ENCODE peak calls at places on chromosome 22, in eight cellular contexts. E, C, M, J, O, Z, X and I are unnamed samples.

GRCh38 chr22:19704355-19705015 is 9.8 kb upstream of the SEPTIN5 start:
- DNase-seq in J (no peak), M (no peak), C (no peak), X (no peak), O (no peak), E (no peak), Z (peak), I (no peak)

GRCh38 chr22:50090141-50090714 is 422 bp downstream of the MOV10L1 start:
- DNase-seq in O (no peak), E (no peak), C (no peak), Z (no peak), M (no peak), J (no peak), X (no peak), I (no peak)

GRCh38 chr22:44448271-44448780 is 49.7 kb downstream of the RTL6 start:
- DNase-seq in E (no peak), C (no peak), O (peak), X (peak), Z (peak), J (peak), M (no peak), I (no peak)

GRCh38 chr22:39556970-39557811 is 13.4 kb upstream of the CACNA1I start:
- DNase-seq in O (no peak), J (no peak), E (peak), Z (peak), M (no peak), X (no peak), C (no peak), I (no peak)

GRCh38 chr22:28923826-28924732 is 40.7 kb downstream of the ZNRF3 start:
- DNase-seq in X (no peak), Z (peak), E (no peak), J (peak), O (peak), M (no peak), C (no peak), I (no peak)

GRCh38 chr22:49692499-49693225 is 135.0 kb downstream of the BRD1 start:
- DNase-seq in M (no peak), E (no peak), C (no peak), J (no peak), O (no peak), Z (no peak), X (no peak), I (no peak)

GRCh38 chr22:46372686-46373085 is 37.2 kb downstream of the TRMU start:
- DNase-seq in E (no peak), C (no peak), J (no peak), X (no peak), Z (no peak), O (no peak), M (no peak), I (no peak)

GRCh38 chr22:24503137-24503850 is 8.2 kb downstream of the UPB1 start:
- DNase-seq in X (peak), Z (no peak), M (peak), C (peak), J (no peak), E (peak), O (peak), I (peak)

GRCh38 chr22:38314992-38315800 is 2.0 kb downstream of the CSNK1E start:
- DNase-seq in Z (no peak), E (peak), X (no peak), C (no peak), M (no peak), J (no peak), O (no peak), I (no peak)

GRCh38 chr22:25553131-25553530 is 11.3 kb upstream of the GRK3 start:
- DNase-seq in C (no peak), M (no peak), Z (no peak), J (no peak), X (no peak), O (no peak), E (no peak), I (no peak)

GRCh38 chr22:45009881-45010531 is at the start of gene PHF21B:
- DNase-seq in X (no peak), J (no peak), E (peak), C (no peak), Z (peak), M (no peak), O (no peak), I (no peak)

GRCh38 chr22:35399114-35399677 is 744 bp upstream of the MCM5 start:
- DNase-seq in O (no peak), X (no peak), E (no peak), M (no peak), J (no peak), Z (no peak), C (no peak), I (no peak)

GRCh38 chr22:22035771-22036314 is 53.3 kb upstream of the TOP3B start:
- DNase-seq in X (no peak), O (no peak), M (no peak), E (no peak), C (no peak), Z (no peak), J (no peak), I (no peak)

GRCh38 chr22:35154937-35155387 is 89.0 kb downstream of the ISX start:
- DNase-seq in Z (peak), X (peak), E (peak), M (no peak), O (peak), C (no peak), J (peak), I (no peak)

GRCh38 chr22:49657275-49657973 is 170.2 kb downstream of the BRD1 start:
- DNase-seq in Z (no peak), C (peak), M (peak), O (peak), E (no peak), X (peak), J (peak), I (peak)

GRCh38 chr22:23146842-23147205 is 1.5 kb downstream of the RAB36 start:
- DNase-seq in Z (no peak), X (no peak), J (no peak), E (no peak), M (no peak), C (no peak), O (no peak), I (no peak)

GRCh38 chr22:45231293-45231692 is 9.4 kb downstream of the KIAA0930 start:
- DNase-seq in Z (no peak), E (no peak), X (no peak), J (no peak), M (no peak), C (no peak), O (no peak), I (no peak)

GRCh38 chr22:42964994-42965699 is 49.8 kb downstream of the PACSIN2 start:
- DNase-seq in X (no peak), J (no peak), M (no peak), O (no peak), C (peak), E (no peak), Z (no peak), I (no peak)

GRCh38 chr22:38187413-38188212 is 6.0 kb upstream of the PLA2G6 start:
- DNase-seq in M (no peak), X (no peak), C (no peak), E (no peak), J (no peak), O (no peak), Z (no peak), I (no peak)

GRCh38 chr22:36010090-36010489 is 18.5 kb downstream of the RBFOX2 start:
- DNase-seq in O (no peak), J (no peak), X (no peak), Z (no peak), C (no peak), M (no peak), E (peak), I (no peak)

GRCh38 chr22:23759566-23759965 is 3.2 kb upstream of the C22orf15 start:
- DNase-seq in J (no peak), E (no peak), C (no peak), Z (no peak), X (no peak), O (no peak), M (no peak), I (no peak)

GRCh38 chr22:27466229-27466628 is 335.3 kb downstream of the MN1 start:
- DNase-seq in J (no peak), X (no peak), M (no peak), Z (no peak), O (no peak), E (no peak), C (no peak), I (no peak)

GRCh38 chr22:22139364-22139763 is 105.2 kb upstream of the VPREB1 start:
- DNase-seq in O (no peak), Z (no peak), C (no peak), X (no peak), M (no peak), E (no peak), J (no peak), I (no peak)

GRCh38 chr22:21807545-21807944 is 59.9 kb downstream of the MAPK1 start:
- DNase-seq in J (no peak), X (no peak), E (no peak), O (no peak), Z (no peak), M (no peak), C (no peak), I (no peak)

GRCh38 chr22:35604671-35605457 is 12.3 kb downstream of the MB start:
- DNase-seq in E (no peak), O (no peak), M (no peak), C (no peak), Z (no peak), X (no peak), J (no peak), I (no peak)

GRCh38 chr22:40819741-40820140 is 595 bp upstream of the SLC25A17 start:
- DNase-seq in X (no peak), J (no peak), C (no peak), Z (no peak), M (no peak), O (no peak), E (peak), I (no peak)

GRCh38 chr22:27668828-27669797 is 132.4 kb downstream of the MN1 start:
- DNase-seq in M (no peak), J (peak), O (no peak), E (no peak), X (no peak), C (no peak), Z (no peak), I (no peak)

GRCh38 chr22:19844423-19845368 is 10.0 kb downstream of the GNB1L start:
- DNase-seq in E (no peak), M (no peak), Z (no peak), C (no peak), X (peak), O (peak), J (no peak), I (no peak)

GRCh38 chr22:27919943-27920755 is 1.1 kb upstream of the PITPNB start:
- DNase-seq in X (peak), J (no peak), E (peak), Z (no peak), C (no peak), M (no peak), O (no peak), I (no peak)

GRCh38 chr22:27247691-27248434 is 553.7 kb downstream of the MN1 start:
- DNase-seq in Z (no peak), C (no peak), E (no peak), J (no peak), M (no peak), X (no peak), O (no peak), I (no peak)

GRCh38 chr22:30212363-30212995 is 34.1 kb downstream of the LIF start:
- DNase-seq in E (no peak), O (peak), J (no peak), Z (peak), C (no peak), M (no peak), X (peak), I (no peak)

GRCh38 chr22:25048659-25049657 is 96.4 kb downstream of the KIAA1671 start:
- DNase-seq in J (peak), O (peak), X (peak), C (peak), E (peak), Z (peak), M (peak), I (peak)

GRCh38 chr22:37529652-37530345 is 10.6 kb upstream of the CARD10 start:
- DNase-seq in J (no peak), C (no peak), X (no peak), E (no peak), M (no peak), Z (no peak), O (no peak), I (no peak)

GRCh38 chr22:17401728-17402127 is 32.5 kb downstream of the CECR2 start:
- DNase-seq in C (no peak), J (no peak), M (no peak), O (no peak), X (no peak), E (no peak), Z (no peak), I (no peak)

GRCh38 chr22:47205081-47205491 is 442.6 kb downstream of the TBC1D22A start:
- DNase-seq in E (no peak), J (no peak), M (no peak), O (peak), Z (no peak), X (no peak), C (no peak), I (no peak)

GRCh38 chr22:37675930-37676571 is 615 bp downstream of the LGALS1 start:
- DNase-seq in J (no peak), E (no peak), C (no peak), X (peak), M (no peak), Z (no peak), O (no peak), I (no peak)

GRCh38 chr22:29315286-29316195 is at the start of gene RASL10A:
- DNase-seq in C (no peak), E (peak), X (no peak), Z (no peak), O (no peak), J (no peak), M (no peak), I (no peak)

GRCh38 chr22:44667829-44668189 is 34.2 kb upstream of the PRR5 start:
- DNase-seq in C (no peak), M (peak), J (peak), O (no peak), Z (no peak), E (no peak), X (no peak), I (no peak)

GRCh38 chr22:20129747-20130014 is 1.9 kb upstream of the ZDHHC8 start:
- DNase-seq in X (no peak), C (no peak), M (no peak), E (no peak), J (no peak), O (no peak), Z (no peak), I (no peak)